ENCODE peak calls at places on chromosome 5, in five cellular contexts. P is A549, B is GM12878, A is HepG2, G is K562. O is an unnamed sample.

GRCh38 chr5:78552729-78553341 is 95.7 kb downstream of the LHFPL2 start:
- DNase-seq in P (no peak), A (no peak), G (no peak), B (no peak), O (no peak)

GRCh38 chr5:51373880-51374523 is 9.2 kb upstream of the ISL1 start:
- DNase-seq in B (no peak), P (no peak), A (no peak), G (no peak), O (no peak)

GRCh38 chr5:9830184-9830583 is 200.0 kb upstream of the TAS2R1 start:
- DNase-seq in B (no peak), G (no peak), A (no peak), P (no peak), O (no peak)

GRCh38 chr5:159212667-159213462 is 3.5 kb upstream of the RNF145 start:
- DNase-seq in B (no peak), G (no peak), P (no peak), A (no peak), O (no peak)

GRCh38 chr5:110082194-110082593 is 392.5 kb downstream of the MAN2A1 start:
- DNase-seq in A (no peak), G (no peak), B (no peak), P (no peak), O (no peak)

GRCh38 chr5:83378624-83379259 is 92.8 kb upstream of the VCAN start:
- DNase-seq in B (no peak), P (no peak), G (no peak), A (no peak), O (no peak)

GRCh38 chr5:115774684-115775083 is 41.8 kb downstream of the CDO1 start:
- DNase-seq in P (no peak), G (no peak), A (no peak), B (no peak), O (no peak)

GRCh38 chr5:149466457-149466972 is 84.7 kb downstream of the CSNK1A1 start:
- DNase-seq in G (peak; percentile 86), B (no peak), P (peak; percentile 65), A (no peak), O (no peak)

GRCh38 chr5:115816226-115817042 is at the start of gene CDO1:
- DNase-seq in P (no peak), G (no peak), B (no peak), A (no peak), O (peak; percentile 70)

GRCh38 chr5:136081192-136081591 is 51.5 kb upstream of the SMAD5 start:
- DNase-seq in A (no peak), G (no peak), B (no peak), P (no peak), O (no peak)

GRCh38 chr5:5887818-5888217 is 465.3 kb downstream of the ICE1 start:
- DNase-seq in G (no peak), A (no peak), P (no peak), B (no peak), O (no peak)

GRCh38 chr5:3531320-3531986 is 64.2 kb upstream of the IRX1 start:
- DNase-seq in P (no peak), G (no peak), A (no peak), B (no peak), O (peak; percentile 38)

GRCh38 chr5:54357371-54358058 is 47.1 kb upstream of the ARL15 start:
- DNase-seq in P (no peak), G (no peak), A (no peak), B (no peak), O (no peak)

GRCh38 chr5:176827736-176828415 is 17.5 kb downstream of the UNC5A start:
- DNase-seq in A (no peak), G (no peak), P (no peak), B (no peak), O (no peak)

GRCh38 chr5:159638954-159639559 is 277.2 kb upstream of the ADRA1B start:
- DNase-seq in B (no peak), G (no peak), A (no peak), P (no peak), O (no peak)

GRCh38 chr5:126339215-126339805 is 83.9 kb upstream of the GRAMD2B start:
- DNase-seq in A (peak; percentile 61), P (peak; percentile 65), G (peak; percentile 58), B (no peak), O (peak; percentile 14)

GRCh38 chr5:161925960-161926359 is 78.0 kb downstream of the GABRA1 start:
- DNase-seq in B (no peak), G (no peak), A (no peak), P (no peak), O (peak; percentile 21)

GRCh38 chr5:78689893-78690592 is 41.5 kb upstream of the LHFPL2 start:
- DNase-seq in P (no peak), G (no peak), B (no peak), A (no peak), O (no peak)

GRCh38 chr5:114988096-114988495 is 181.6 kb downstream of the TRIM36 start:
- DNase-seq in G (no peak), P (no peak), B (no peak), A (no peak), O (no peak)

GRCh38 chr5:143214890-143215289 is 188.6 kb downstream of the NR3C1 start:
- DNase-seq in B (no peak), A (no peak), P (no peak), G (no peak), O (no peak)

GRCh38 chr5:14008819-14009311 is 64.4 kb upstream of the DNAH5 start:
- DNase-seq in B (no peak), A (peak; percentile 50), P (peak; percentile 82), G (no peak), O (no peak)

GRCh38 chr5:54867310-54867944 is 118.0 kb downstream of the ESM1 start:
- DNase-seq in B (no peak), P (peak; percentile 50), A (peak; percentile 22), G (peak; percentile 43), O (no peak)

GRCh38 chr5:112186401-112186990 is 232.6 kb downstream of the EPB41L4A start:
- DNase-seq in B (no peak), G (no peak), A (peak; percentile 35), P (peak; percentile 57), O (no peak)

GRCh38 chr5:142426129-142426641 is 101.4 kb upstream of the SPRY4 start:
- DNase-seq in P (no peak), A (no peak), B (no peak), G (no peak), O (no peak)

GRCh38 chr5:110727025-110727314 is 499 bp upstream of the TMEM232 start:
- DNase-seq in G (peak; percentile 22), A (peak; percentile 8), B (no peak), P (peak; percentile 4), O (no peak)

GRCh38 chr5:147893820-147894219 is 12.5 kb downstream of the C5orf46 start:
- DNase-seq in A (no peak), B (no peak), G (no peak), P (no peak), O (no peak)

GRCh38 chr5:115557667-115558387 is 13.3 kb upstream of the FEM1C start:
- DNase-seq in B (no peak), G (no peak), P (no peak), A (peak; percentile 3), O (no peak)

DNA sequence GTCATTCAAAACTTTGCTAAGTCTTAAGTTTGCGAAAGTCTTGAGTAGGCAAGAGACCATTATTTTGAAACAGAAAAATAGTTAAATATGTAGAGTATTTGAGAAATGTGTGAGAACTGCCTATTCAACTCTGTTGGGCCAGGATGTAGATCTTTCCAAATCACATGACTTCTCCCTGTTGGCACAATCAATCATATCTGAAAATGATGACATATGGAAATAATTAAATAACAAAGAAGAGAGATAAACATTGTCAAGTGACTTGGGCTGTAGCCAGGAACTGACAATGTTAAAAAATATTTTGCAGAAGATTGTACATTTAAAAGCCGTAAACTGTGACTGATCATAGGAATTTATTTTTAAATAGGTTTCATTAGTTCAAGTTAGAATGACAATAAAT is 104.6 kb upstream of the IL6ST start:
- DNase-seq in G (no peak), B (no peak), A (peak; percentile 39), P (no peak), O (no peak)
- TF ChIP-seq USF2 in G (no peak), B (no peak), A (no peak), P (no peak), O (no peak)

GRCh38 chr5:73266309-73266708 is 93.3 kb downstream of the TMEM174 start:
- DNase-seq in A (no peak), B (no peak), P (no peak), G (no peak), O (no peak)

GRCh38 chr5:73265641-73266040 is 92.6 kb downstream of the TMEM174 start:
- DNase-seq in P (no peak), A (no peak), G (no peak), B (no peak), O (no peak)

GRCh38 chr5:73264626-73265025 is 91.6 kb downstream of the TMEM174 start:
- DNase-seq in P (no peak), A (no peak), G (no peak), B (no peak), O (no peak)

GRCh38 chr5:73266925-73267775 is 94.2 kb downstream of the TMEM174 start:
- DNase-seq in P (no peak), G (no peak), B (no peak), A (no peak), O (no peak)

GRCh38 chr5:73263001-73263710 is 90.2 kb downstream of the TMEM174 start:
- DNase-seq in P (no peak), G (no peak), B (no peak), A (no peak), O (no peak)
- TF ChIP-seq ESRRA in P (no peak), G (no peak), B (no peak), A (no peak), O (no peak)

GRCh38 chr5:945691-946541 is 53.2 kb downstream of the TRIP13 start:
- DNase-seq in B (no peak), P (no peak), A (no peak), G (no peak), O (no peak)

GRCh38 chr5:948472-949274 is 56.0 kb downstream of the TRIP13 start:
- DNase-seq in P (no peak), A (no peak), B (no peak), G (no peak), O (no peak)

GRCh38 chr5:947626-948471 is 55.2 kb downstream of the TRIP13 start:
- DNase-seq in A (no peak), P (no peak), B (no peak), G (no peak), O (no peak)

GRCh38 chr5:944992-945685 is 52.5 kb downstream of the TRIP13 start:
- DNase-seq in B (no peak), A (no peak), G (no peak), P (no peak), O (no peak)

GRCh38 chr5:946720-947625 is 54.3 kb downstream of the TRIP13 start:
- DNase-seq in B (no peak), A (no peak), P (no peak), G (no peak), O (no peak)
- TF ChIP-seq USF2 in B (no peak), A (no peak), P (no peak), G (no peak), O (no peak)

DNA sequence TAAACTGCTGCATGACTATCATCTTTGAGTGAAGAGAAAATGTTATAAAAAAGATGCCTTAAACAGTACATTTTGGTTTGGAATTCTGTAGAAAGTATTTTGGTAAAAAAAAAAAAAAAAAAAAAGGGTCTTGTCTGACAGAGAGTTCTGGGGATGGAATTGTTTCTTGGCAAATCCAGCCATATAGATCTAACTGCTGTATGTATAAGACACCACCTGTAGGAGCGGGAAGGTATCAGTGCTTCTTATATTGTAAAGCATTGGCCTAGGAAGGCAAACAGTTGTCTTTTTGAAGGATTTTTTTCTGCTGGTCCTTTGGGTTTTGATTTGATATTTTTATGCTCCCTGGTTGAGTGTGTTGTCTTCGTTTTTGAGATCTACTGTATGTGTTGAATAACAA is 2.8 kb downstream of the PURA start:
- DNase-seq in G (no peak), P (peak; percentile 20), A (no peak), B (no peak), O (no peak)
- TF ChIP-seq ESRRA in G (no peak), P (no peak), A (no peak), B (no peak), O (no peak)

GRCh38 chr5:157965040-157965439 is 106.1 kb upstream of the CLINT1 start:
- DNase-seq in A (no peak), G (no peak), B (no peak), P (no peak), O (no peak)
- TF ChIP-seq USF2 in A (no peak), G (no peak), B (no peak), P (no peak), O (no peak)

O was measured in WTC11.